ENCODE peak calls at places on chromosomes 4 and X, in five cellular contexts. E is H1, V is A549, Y is HepG2, F is K562. J is an unnamed sample.

GRCh38 chr4:173700650-173701049 is 170.6 kb upstream of the HAND2 start:
- DNase-seq in E (no peak), Y (no peak), V (no peak), F (no peak), J (no peak)

GRCh38 chr4:101464596-101464995 is 117.3 kb upstream of the PPP3CA start:
- DNase-seq in E (no peak), Y (no peak), F (no peak), V (no peak), J (no peak)

GRCh38 chr4:111631157-111631999 is 513.9 kb upstream of the FAM241A start:
- DNase-seq in Y (no peak), E (no peak), F (no peak), V (no peak), J (peak; percentile 27)

GRCh38 chrX:133265331-133265730 is 47.2 kb upstream of the TFDP3 start:
- DNase-seq in V (no peak), Y (peak; percentile 12), F (no peak), E (peak; percentile 71), J (no peak)

GRCh38 chr4:94036964-94037363 is 170.7 kb upstream of the SMARCAD1 start:
- DNase-seq in F (no peak), V (no peak), E (no peak), Y (no peak), J (no peak)

GRCh38 chr4:109578846-109579245 is 18.8 kb downstream of the MCUB start:
- DNase-seq in Y (no peak), F (no peak), E (no peak), V (no peak), J (peak; percentile 51)

GRCh38 chr4:25401066-25401465 is 24.0 kb downstream of the ANAPC4 start:
- DNase-seq in Y (no peak), F (no peak), E (no peak), V (peak; percentile 14), J (no peak)

GRCh38 chr4:122329876-122330595 is 48.8 kb upstream of the ADAD1 start:
- DNase-seq in Y (no peak), E (no peak), V (no peak), F (no peak), J (no peak)

GRCh38 chrX:27915617-27916016 is 65.6 kb downstream of the DCAF8L1 start:
- DNase-seq in E (no peak), Y (no peak), V (no peak), F (no peak), J (peak; percentile 4)

GRCh38 chr4:88356771-88357170 is 21.9 kb upstream of the HERC6 start:
- DNase-seq in Y (no peak), E (no peak), F (no peak), V (no peak), J (no peak)

GRCh38 chrX:101079223-101079622 is 544 bp downstream of the TMEM35A start:
- DNase-seq in E (no peak), V (no peak), F (no peak), Y (no peak), J (peak; percentile 14)

GRCh38 chr4:64584981-64585557 is 175.8 kb upstream of the TECRL start:
- DNase-seq in F (peak; percentile 47), E (no peak), Y (peak; percentile 40), V (no peak), J (peak; percentile 17)

GRCh38 chr4:152356428-152357034 is 179.4 kb downstream of the FBXW7 start:
- DNase-seq in F (no peak), V (no peak), Y (peak; percentile 23), E (no peak), J (no peak)

GRCh38 chrX:103464071-103464773 is 55.1 kb downstream of the RAB40A start:
- DNase-seq in E (no peak), Y (peak; percentile 10), F (peak; percentile 25), V (peak; percentile 49), J (peak; percentile 55)

GRCh38 chr4:159446266-159446976 is 343.5 kb downstream of the RAPGEF2 start:
- DNase-seq in F (peak; percentile 31), E (peak; percentile 23), V (peak; percentile 38), Y (peak; percentile 72), J (peak; percentile 76)

GRCh38 chrX:49230500-49231232 is 2.5 kb downstream of the CACNA1F start:
- DNase-seq in E (no peak), Y (peak; percentile 9), F (peak; percentile 89), V (no peak), J (no peak)

GRCh38 chr4:170497105-170497504 is 407.3 kb upstream of the AADAT start:
- DNase-seq in Y (no peak), V (no peak), F (no peak), E (no peak), J (no peak)

GRCh38 chrX:14497184-14497666 is 32.1 kb upstream of the GLRA2 start:
- DNase-seq in Y (no peak), E (no peak), V (no peak), F (no peak), J (no peak)

GRCh38 chrX:35380808-35381700 is 417.1 kb upstream of the MAGEB16 start:
- DNase-seq in E (no peak), Y (peak; percentile 0), V (peak; percentile 1), F (peak; percentile 2), J (peak; percentile 1)

GRCh38 chr4:56004235-56004634 is 55.5 kb downstream of the CEP135 start:
- DNase-seq in V (no peak), Y (peak; percentile 75), E (no peak), F (no peak), J (no peak)

GRCh38 chr4:77600521-77601451 is 4.8 kb upstream of the CXCL13 start:
- DNase-seq in E (no peak), F (peak; percentile 58), V (peak; percentile 42), Y (peak; percentile 28), J (peak; percentile 29)

GRCh38 chr4:105140684-105141490 is 5.8 kb upstream of the TET2 start:
- DNase-seq in F (peak; percentile 12), Y (peak; percentile 54), E (no peak), V (peak; percentile 26), J (peak; percentile 50)

GRCh38 chr4:17934286-17934685 is 87.3 kb downstream of the LCORL start:
- DNase-seq in V (no peak), F (no peak), Y (no peak), E (no peak), J (no peak)

GRCh38 chr4:5451243-5451642 is 257.1 kb downstream of the EVC2 start:
- DNase-seq in V (no peak), F (no peak), Y (no peak), E (no peak), J (no peak)

GRCh38 chrX:84501798-84502628 is at the start of gene HDX:
- DNase-seq in V (peak; percentile 44), Y (peak; percentile 16), E (no peak), F (no peak), J (peak; percentile 87)

GRCh38 chrX:129522184-129523059 is 868 bp downstream of the SMARCA1 start:
- DNase-seq in F (peak; percentile 47), V (peak; percentile 55), Y (peak; percentile 64), E (no peak), J (peak; percentile 42)

GRCh38 chr4:138868562-138868961 is 147.0 kb upstream of the NOCT start:
- DNase-seq in Y (no peak), E (no peak), F (no peak), V (no peak), J (no peak)

GRCh38 chr4:112234952-112235609 is 3.5 kb downstream of the AP1AR start:
- DNase-seq in V (peak; percentile 46), F (peak; percentile 54), Y (peak; percentile 66), E (no peak), J (peak; percentile 87)

GRCh38 chr4:55903577-55903976 is 45.2 kb upstream of the CEP135 start:
- DNase-seq in V (no peak), Y (no peak), F (no peak), E (no peak), J (no peak)

GRCh38 chr4:4704267-4704666 is 155.2 kb upstream of the MSX1 start:
- DNase-seq in E (no peak), F (no peak), Y (no peak), V (no peak), J (no peak)

GRCh38 chr4:160091631-160092030 is 988.8 kb downstream of the RAPGEF2 start:
- DNase-seq in F (no peak), V (no peak), E (no peak), Y (no peak), J (no peak)

DNA sequence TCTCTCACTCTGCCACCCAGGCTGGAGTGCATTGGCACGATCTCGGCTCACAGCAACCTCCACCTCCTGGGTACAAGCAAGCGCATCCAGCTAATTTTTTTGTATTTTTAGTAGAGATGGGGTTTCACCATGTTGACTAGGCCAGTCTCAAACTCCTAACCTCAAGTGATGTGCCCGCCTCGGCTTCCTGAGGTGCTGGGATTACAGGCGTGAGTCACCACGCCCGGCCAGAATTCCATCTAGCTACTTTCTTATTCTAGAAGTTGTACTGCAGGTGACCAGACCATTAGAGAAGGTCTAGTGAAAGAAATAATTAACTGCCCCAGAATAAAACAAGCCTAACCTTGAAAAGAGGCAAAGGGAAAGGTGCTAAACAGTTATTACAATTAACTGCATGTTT is 2.2 kb downstream of the LRBA start:
- DNase-seq in F (no peak), V (no peak), Y (no peak), E (no peak), J (no peak)
- H3K4me3 ChIP-seq in F (peak overlapping the region; percentile 98), V (no peak overlapping the region), Y (peak overlapping the region; percentile 97), E (peak overlapping the region; percentile 97), J (no peak overlapping the region)

DNA sequence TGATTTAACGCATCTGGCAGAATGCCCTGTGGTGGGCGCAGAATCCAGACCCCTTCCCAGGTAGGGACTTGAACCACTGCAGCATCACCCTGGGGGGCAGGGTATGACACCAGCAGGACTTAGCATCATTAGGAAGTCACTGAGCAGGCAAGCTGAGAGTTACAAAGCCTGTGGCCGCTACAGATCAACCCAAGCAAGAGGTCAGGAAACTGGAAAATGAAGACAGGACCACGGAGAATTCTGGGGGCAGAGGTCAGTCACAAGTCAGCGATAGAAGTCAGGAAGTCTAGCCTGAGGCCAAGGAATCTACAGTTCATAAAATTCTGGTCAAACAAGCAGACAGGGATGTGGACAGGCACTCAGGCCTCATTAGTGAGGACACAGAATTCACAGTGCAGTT is 108.4 kb downstream of the CHIC2 start:
- DNase-seq in V (no peak), Y (no peak), E (no peak), F (no peak), J (no peak)
- TF ChIP-seq JUN in V (no peak), Y (no peak), E (no peak), F (no peak), J (no peak)

DNA sequence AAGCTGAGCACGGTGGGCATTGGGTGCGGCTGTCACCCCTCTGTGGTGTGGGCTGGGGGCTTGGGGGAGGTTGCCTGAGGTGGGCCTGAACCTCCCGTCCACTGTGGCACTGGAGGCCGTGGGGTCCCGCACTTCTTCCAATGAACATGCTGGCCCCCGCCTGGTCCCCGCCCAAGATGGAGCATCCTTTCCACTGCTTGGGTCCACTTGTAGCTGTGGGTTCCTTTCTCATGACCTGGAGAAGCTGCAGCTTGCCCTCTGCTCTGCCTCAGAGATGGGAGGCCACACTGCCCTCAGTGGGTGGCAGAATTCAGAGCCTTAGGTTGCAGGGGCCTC is 26.2 kb downstream of the SH3TC1 start:
- DNase-seq in Y (no peak), F (no peak), E (no peak), V (no peak), J (no peak)
- H3K4me3 ChIP-seq in Y (no peak overlapping the region), F (no peak overlapping the region), E (no peak overlapping the region), V (no peak overlapping the region), J (no peak overlapping the region)

GRCh38 chrX:153981231-153981630 is 8.7 kb downstream of the TMEM187 start:
- DNase-seq in E (no peak), Y (no peak), V (no peak), F (no peak), J (no peak)

GRCh38 chrX:153981771-153982533 is 9.4 kb downstream of the TMEM187 start:
- DNase-seq in F (no peak), E (no peak), V (no peak), Y (no peak), J (no peak)

GRCh38 chrX:153988493-153988892 is 15.9 kb downstream of the TMEM187 start:
- DNase-seq in Y (no peak), V (no peak), E (no peak), F (no peak), J (no peak)

GRCh38 chrX:153983321-153983729 is 10.8 kb downstream of the TMEM187 start:
- DNase-seq in F (no peak), E (no peak), V (no peak), Y (no peak), J (no peak)

GRCh38 chrX:153984351-153985178 is 12.0 kb downstream of the TMEM187 start:
- DNase-seq in F (peak; percentile 61), V (no peak), Y (no peak), E (no peak), J (no peak)
- TF ChIP-seq JUN in F (no peak), V (no peak), Y (no peak), E (no peak), J (no peak)